ENCODE peak calls at places on chromosomes 11 and 22, in nine cellular contexts. J is transverse colon, H is upper lobe of left lung, B is suprapubic skin, W is sigmoid colon, M is stomach, A is K562, O is SK-N-SH, L is GM12878. V is an unnamed sample.

GRCh38 chr11:67592880-67593624 is 9.4 kb downstream of the GSTP1 start:
- DNase-seq in J (no peak), H (no peak), B (no peak), W (peak; percentile 28), M (no peak), A (no peak), O (no peak), L (no peak), V (no peak)

GRCh38 chr22:45671051-45671782 is 417 bp upstream of the ATXN10 start:
- DNase-seq in J (peak; percentile 16), H (no peak), B (peak; percentile 68), W (peak; percentile 73), M (no peak), A (no peak), O (peak; percentile 94), L (no peak), V (no peak)

GRCh38 chr11:130533871-130534270 is 85.4 kb downstream of the ADAMTS15 start:
- DNase-seq in J (no peak), H (no peak), B (no peak), W (no peak), M (no peak), A (no peak), O (no peak), L (no peak), V (no peak)

GRCh38 chr11:69962152-69962551 is 116.0 kb upstream of the ANO1 start:
- DNase-seq in J (peak; percentile 29), H (no peak), B (no peak), W (no peak), M (peak; percentile 57), A (peak; percentile 66), O (no peak), L (no peak), V (no peak)

GRCh38 chr11:103699216-103699615 is 337.2 kb upstream of the DDI1 start:
- DNase-seq in J (no peak), H (no peak), B (no peak), W (no peak), M (no peak), A (no peak), O (no peak), L (no peak), V (no peak)

GRCh38 chr11:110071197-110071596 is 22.0 kb upstream of the ZC3H12C start:
- DNase-seq in J (no peak), H (no peak), B (no peak), W (no peak), M (no peak), A (no peak), O (no peak), L (no peak), V (no peak)

GRCh38 chr11:40425168-40425567 is 1034.3 kb downstream of the LRRC4C start:
- DNase-seq in J (no peak), H (no peak), B (no peak), W (no peak), M (no peak), A (no peak), O (peak; percentile 10), L (no peak), V (no peak)

GRCh38 chr11:44368886-44369285 is 58.9 kb upstream of the ALX4 start:
- DNase-seq in J (no peak), H (no peak), B (no peak), W (no peak), M (no peak), A (no peak), O (no peak), L (no peak), V (no peak)

GRCh38 chr11:118895093-118896039 is 11.7 kb downstream of the CXCR5 start:
- DNase-seq in J (peak; percentile 59), H (no peak), B (no peak), W (no peak), M (no peak), A (no peak), O (no peak), L (peak; percentile 47), V (no peak)

GRCh38 chr11:2089536-2090165 is 49.5 kb downstream of the IGF2 start:
- DNase-seq in J (no peak), H (no peak), B (peak; percentile 32), W (peak; percentile 49), M (peak; percentile 24), A (peak; percentile 78), O (peak; percentile 76), L (no peak), V (no peak)

GRCh38 chr11:66858939-66859685 is 2.2 kb downstream of the LRFN4 start:
- DNase-seq in J (no peak), H (no peak), B (peak; percentile 60), W (peak; percentile 63), M (no peak), A (no peak), O (no peak), L (no peak), V (no peak)

GRCh38 chr22:21760640-21761039 is 25.0 kb upstream of the YPEL1 start:
- DNase-seq in J (no peak), H (no peak), B (no peak), W (no peak), M (no peak), A (no peak), O (no peak), L (no peak), V (no peak)

GRCh38 chr11:112828433-112828832 is 132.8 kb upstream of the NCAM1 start:
- DNase-seq in J (no peak), H (no peak), B (no peak), W (no peak), M (no peak), A (no peak), O (no peak), L (no peak), V (no peak)

GRCh38 chr11:92527467-92527866 is 302.8 kb downstream of the FAT3 start:
- DNase-seq in J (no peak), H (no peak), B (no peak), W (no peak), M (no peak), A (no peak), O (no peak), L (no peak), V (no peak)

DNA sequence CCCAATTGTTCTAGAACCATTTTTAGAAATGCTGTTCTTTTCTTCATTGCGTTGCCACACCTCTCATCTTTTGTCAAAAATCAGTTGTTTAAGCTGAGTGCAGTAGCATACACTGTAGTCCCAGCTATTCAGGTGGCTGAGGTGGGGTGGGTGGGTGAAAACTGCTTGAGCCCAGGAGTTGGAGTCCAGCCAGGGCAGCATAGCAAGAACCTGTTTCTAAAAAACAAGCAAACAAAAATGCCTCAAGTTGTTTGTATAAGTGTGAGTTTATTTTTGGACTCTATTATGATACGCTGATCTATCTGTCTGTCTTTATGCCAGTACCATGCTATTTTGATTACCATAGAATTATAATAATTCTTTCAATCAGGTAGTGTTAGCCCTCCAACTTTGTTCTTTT is 62.5 kb upstream of the RRM1 start:
- DNase-seq in J (no peak), H (no peak), B (no peak), W (no peak), M (peak; percentile 34), A (no peak), O (no peak), L (no peak), V (no peak)
- TF ChIP-seq POLR2AphosphoS5 in J (no peak), H (no peak), B (no peak), W (no peak), M (no peak), A (no peak), O (no peak), L (no peak), V (no peak)

GRCh38 chr22:31082606-31083376 is 1.7 kb downstream of the SMTN start:
- DNase-seq in J (peak; percentile 89), H (peak; percentile 58), B (peak; percentile 84), W (peak; percentile 94), M (peak; percentile 69), A (peak; percentile 85), O (peak; percentile 58), L (no peak), V (no peak)

GRCh38 chr22:31084811-31085492 is 3.8 kb downstream of the SMTN start:
- DNase-seq in J (peak; percentile 90), H (peak; percentile 94), B (peak; percentile 93), W (peak; percentile 96), M (peak; percentile 91), A (peak; percentile 88), O (peak; percentile 96), L (peak; percentile 43), V (peak; percentile 97)

GRCh38 chr22:31081963-31082605 is 966 bp downstream of the SMTN start:
- DNase-seq in J (peak; percentile 13), H (no peak), B (no peak), W (no peak), M (no peak), A (no peak), O (peak; percentile 14), L (no peak), V (no peak)

GRCh38 chr22:31083923-31084810 is 3.0 kb downstream of the SMTN start:
- DNase-seq in J (peak; percentile 28), H (no peak), B (no peak), W (no peak), M (no peak), A (peak; percentile 47), O (peak; percentile 60), L (no peak), V (peak; percentile 92)

GRCh38 chr22:31083377-31083768 is 2.3 kb downstream of the SMTN start:
- DNase-seq in J (peak; percentile 71), H (no peak), B (no peak), W (no peak), M (peak; percentile 92), A (no peak), O (peak; percentile 7), L (no peak), V (no peak)
- TF ChIP-seq EP300 in J (no peak), H (no peak), B (no peak), W (no peak), M (no peak), A (no peak), O (no peak), L (no peak), V (no peak)

GRCh38 chr22:36239401-36240171 is at the start of gene APOL2:
- DNase-seq in J (peak; percentile 92), H (peak; percentile 97), B (peak; percentile 92), W (peak; percentile 97), M (peak; percentile 90), A (peak; percentile 91), O (peak; percentile 85), L (peak; percentile 75), V (peak; percentile 96)
- TF ChIP-seq POLR2AphosphoS5 in J (peak; percentile 94), H (peak; percentile 97), B (peak; percentile 68), W (peak; percentile 98), M (peak; percentile 96), A (no peak), O (peak; percentile 48), L (peak; percentile 74), V (peak; percentile 96)

DNA sequence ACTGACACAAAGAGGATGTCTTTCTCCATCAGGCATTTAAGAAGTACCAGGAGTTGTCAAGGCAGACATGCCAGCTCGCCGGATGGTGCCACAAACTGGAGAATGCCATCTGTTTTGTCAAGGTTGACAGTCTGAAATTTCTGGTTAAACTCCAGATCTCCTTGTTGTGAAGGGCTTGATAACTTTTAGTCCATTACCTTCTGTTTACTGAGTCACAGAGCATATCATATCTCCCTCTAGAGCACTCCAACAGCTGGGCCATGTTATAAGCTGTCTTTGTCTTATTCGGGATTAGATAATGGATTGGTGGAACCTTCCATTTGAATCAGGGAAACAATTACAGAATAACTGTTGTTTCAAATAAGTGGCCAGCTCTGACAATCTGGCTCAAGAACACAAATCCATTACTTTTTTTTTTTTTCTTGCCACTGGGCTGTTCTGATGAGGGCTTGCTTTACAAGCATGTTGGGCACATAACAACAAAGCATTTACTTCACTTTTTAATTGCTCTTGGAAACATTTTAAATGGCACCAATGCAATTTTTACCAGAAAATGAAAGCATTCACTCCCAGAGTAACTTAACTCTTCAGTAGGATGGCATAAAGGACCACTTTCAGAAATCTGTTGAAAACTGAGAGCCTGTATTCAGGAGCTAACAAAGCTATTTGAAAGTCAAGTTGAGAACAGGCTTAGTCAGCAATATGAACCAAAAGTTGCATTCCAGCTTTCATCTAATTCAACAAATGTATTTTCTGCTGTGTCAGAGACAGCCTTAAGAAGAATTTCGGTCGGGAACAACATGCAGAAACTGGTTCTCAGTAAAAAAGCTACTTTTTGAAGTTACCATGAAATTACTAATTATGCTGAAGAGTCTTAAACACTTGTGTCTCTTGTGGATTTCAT is 227.6 kb upstream of the PITPNB start:
- DNase-seq in J (no peak), H (no peak), B (no peak), W (no peak), M (no peak), A (no peak), O (no peak), L (no peak), V (no peak)
- TF ChIP-seq EP300 in J (no peak), H (no peak), B (no peak), W (no peak), M (no peak), A (no peak), O (no peak), L (no peak), V (no peak)